ENCODE peak calls at places on chromosomes 4 and X, in five cellular contexts. One of them, this sample, is unnamed.

GRCh38 chr4:104901438-104901837 is 245.2 kb upstream of the TET2 start:
- DNase-seq in uterus: no peak
- DNase-seq in right lobe of liver: no peak
- DNase-seq in adrenal gland: no peak
- DNase-seq in transverse colon: no peak
- DNase-seq in this sample: no peak

GRCh38 chrX:116267511-116268040 is 97.0 kb downstream of the AGTR2 start:
- DNase-seq in right lobe of liver: no peak
- DNase-seq in uterus: no peak
- DNase-seq in transverse colon: no peak
- DNase-seq in adrenal gland: no peak
- DNase-seq in this sample: no peak

GRCh38 chrX:150456466-150456865 is 93.3 kb downstream of the MAMLD1 start:
- DNase-seq in transverse colon: no peak
- DNase-seq in right lobe of liver: no peak
- DNase-seq in uterus: no peak
- DNase-seq in adrenal gland: no peak
- DNase-seq in this sample: no peak

GRCh38 chr4:184815046-184815877 is 10.5 kb downstream of the ACSL1 start:
- DNase-seq in transverse colon: peak
- DNase-seq in adrenal gland: peak
- DNase-seq in right lobe of liver: peak
- DNase-seq in uterus: peak
- DNase-seq in this sample: no peak

GRCh38 chrX:34332336-34332735 is 200.2 kb upstream of the FAM47A start:
- DNase-seq in uterus: no peak
- DNase-seq in right lobe of liver: no peak
- DNase-seq in adrenal gland: no peak
- DNase-seq in transverse colon: no peak
- DNase-seq in this sample: no peak

GRCh38 chr4:18695733-18696527 is 674.4 kb upstream of the LCORL start:
- DNase-seq in transverse colon: no peak
- DNase-seq in adrenal gland: no peak
- DNase-seq in right lobe of liver: no peak
- DNase-seq in uterus: no peak
- DNase-seq in this sample: peak

GRCh38 chrX:100685284-100685996 is 41.4 kb downstream of the SRPX2 start:
- DNase-seq in transverse colon: peak
- DNase-seq in uterus: peak
- DNase-seq in adrenal gland: peak
- DNase-seq in right lobe of liver: no peak
- DNase-seq in this sample: peak

GRCh38 chr4:71635094-71635493 is 148.8 kb downstream of the GC start:
- DNase-seq in uterus: no peak
- DNase-seq in adrenal gland: no peak
- DNase-seq in transverse colon: no peak
- DNase-seq in right lobe of liver: no peak
- DNase-seq in this sample: no peak

GRCh38 chrX:106481341-106481740 is 130.4 kb upstream of the RADX start:
- DNase-seq in adrenal gland: peak
- DNase-seq in uterus: no peak
- DNase-seq in transverse colon: peak
- DNase-seq in right lobe of liver: no peak
- DNase-seq in this sample: peak

GRCh38 chr4:80026080-80026479 is 46.9 kb downstream of the ANTXR2 start:
- DNase-seq in adrenal gland: no peak
- DNase-seq in transverse colon: no peak
- DNase-seq in right lobe of liver: no peak
- DNase-seq in uterus: no peak
- DNase-seq in this sample: no peak

GRCh38 chr4:180449395-180449956 is 1793.7 kb upstream of the TENM3 start:
- DNase-seq in adrenal gland: peak
- DNase-seq in transverse colon: no peak
- DNase-seq in right lobe of liver: no peak
- DNase-seq in uterus: no peak
- DNase-seq in this sample: no peak

GRCh38 chr4:22667332-22667731 is 25.4 kb upstream of the GBA3 start:
- DNase-seq in right lobe of liver: no peak
- DNase-seq in adrenal gland: no peak
- DNase-seq in transverse colon: no peak
- DNase-seq in uterus: no peak
- DNase-seq in this sample: no peak

GRCh38 chr4:128924951-128925350 is 115.5 kb downstream of the JADE1 start:
- DNase-seq in transverse colon: no peak
- DNase-seq in adrenal gland: no peak
- DNase-seq in right lobe of liver: no peak
- DNase-seq in uterus: no peak
- DNase-seq in this sample: no peak

GRCh38 chr4:14169460-14169859 is 541.9 kb upstream of the BOD1L1 start:
- DNase-seq in uterus: no peak
- DNase-seq in right lobe of liver: no peak
- DNase-seq in adrenal gland: no peak
- DNase-seq in transverse colon: no peak
- DNase-seq in this sample: no peak

GRCh38 chr4:23036921-23037495 is 344.3 kb downstream of the GBA3 start:
- DNase-seq in transverse colon: no peak
- DNase-seq in right lobe of liver: no peak
- DNase-seq in adrenal gland: no peak
- DNase-seq in uterus: no peak
- DNase-seq in this sample: no peak

GRCh38 chr4:41880840-41881831 is 54.1 kb upstream of the TMEM33 start:
- DNase-seq in transverse colon: no peak
- DNase-seq in right lobe of liver: no peak
- DNase-seq in uterus: no peak
- DNase-seq in adrenal gland: no peak
- DNase-seq in this sample: peak

GRCh38 chrX:50905334-50905733 is 5.2 kb upstream of the BMP15 start:
- DNase-seq in right lobe of liver: no peak
- DNase-seq in transverse colon: peak
- DNase-seq in adrenal gland: no peak
- DNase-seq in uterus: no peak
- DNase-seq in this sample: no peak

GRCh38 chrX:68980906-68981616 is 152.2 kb downstream of the EFNB1 start:
- DNase-seq in adrenal gland: no peak
- DNase-seq in uterus: no peak
- DNase-seq in transverse colon: no peak
- DNase-seq in right lobe of liver: no peak
- DNase-seq in this sample: no peak

GRCh38 chr4:128782875-128783614 is 26.5 kb upstream of the JADE1 start:
- DNase-seq in transverse colon: no peak
- DNase-seq in right lobe of liver: no peak
- DNase-seq in uterus: no peak
- DNase-seq in adrenal gland: peak
- DNase-seq in this sample: no peak

GRCh38 chrX:69196666-69197065 is 31.4 kb upstream of the PJA1 start:
- DNase-seq in right lobe of liver: no peak
- DNase-seq in transverse colon: no peak
- DNase-seq in uterus: no peak
- DNase-seq in adrenal gland: no peak
- DNase-seq in this sample: no peak

GRCh38 chr4:171130126-171130801 is 682.9 kb upstream of the GALNTL6 start:
- DNase-seq in adrenal gland: no peak
- DNase-seq in uterus: no peak
- DNase-seq in transverse colon: no peak
- DNase-seq in right lobe of liver: no peak
- DNase-seq in this sample: no peak

GRCh38 chrX:2650037-2650436 is 41.1 kb upstream of the CD99 start:
- DNase-seq in adrenal gland: no peak
- DNase-seq in uterus: no peak
- DNase-seq in transverse colon: no peak
- DNase-seq in right lobe of liver: no peak
- DNase-seq in this sample: no peak

GRCh38 chr4:173752610-173753009 is 222.6 kb upstream of the HAND2 start:
- DNase-seq in adrenal gland: no peak
- DNase-seq in transverse colon: peak
- DNase-seq in uterus: no peak
- DNase-seq in right lobe of liver: no peak
- DNase-seq in this sample: no peak

GRCh38 chr4:185257086-185257485 is 47.7 kb downstream of the SNX25 start:
- DNase-seq in adrenal gland: no peak
- DNase-seq in transverse colon: no peak
- DNase-seq in right lobe of liver: no peak
- DNase-seq in uterus: no peak
- DNase-seq in this sample: no peak

GRCh38 chr4:8185280-8185679 is 13.8 kb upstream of the SH3TC1 start:
- DNase-seq in right lobe of liver: no peak
- DNase-seq in uterus: no peak
- DNase-seq in adrenal gland: no peak
- DNase-seq in transverse colon: no peak
- DNase-seq in this sample: no peak

GRCh38 chr4:4420421-4420820 is 33.5 kb downstream of the NSG1 start:
- DNase-seq in adrenal gland: no peak
- DNase-seq in transverse colon: no peak
- DNase-seq in uterus: no peak
- DNase-seq in right lobe of liver: no peak
- DNase-seq in this sample: no peak

DNA sequence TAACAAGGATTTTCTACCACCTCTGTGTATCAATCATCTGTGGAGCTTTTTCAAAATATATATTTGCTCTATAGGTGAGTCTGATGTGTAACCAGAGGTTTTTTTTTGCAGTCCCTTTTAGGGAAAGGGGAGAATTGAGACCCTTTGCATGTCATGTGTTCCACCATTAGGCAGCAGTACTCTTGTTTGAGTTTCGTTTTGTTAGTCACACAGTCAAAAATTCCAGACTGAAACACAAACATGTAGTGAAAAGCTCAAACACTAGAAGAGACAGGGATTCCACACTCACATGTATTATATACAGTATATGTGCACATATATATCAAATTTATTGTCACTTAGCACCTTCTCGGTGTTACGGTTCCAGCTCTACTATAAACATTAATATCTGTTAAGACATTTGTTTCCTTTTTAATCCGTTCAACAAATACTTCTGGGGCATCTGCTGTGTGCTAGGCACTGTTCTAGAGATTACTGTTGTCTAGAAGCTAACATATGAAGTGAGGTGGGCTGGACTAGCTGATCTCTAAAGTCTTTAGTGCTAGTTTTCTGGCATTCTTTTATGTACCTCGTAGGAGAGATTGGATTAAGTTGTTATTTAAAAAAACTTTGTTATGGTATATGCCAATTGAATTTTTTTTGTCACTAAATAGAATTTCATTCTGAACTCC is 5.5 kb downstream of the USP9X start:
- DNase-seq in adrenal gland: no peak
- DNase-seq in right lobe of liver: no peak
- DNase-seq in transverse colon: no peak
- DNase-seq in uterus: no peak
- DNase-seq in this sample: no peak
- H3K4me3 ChIP-seq in adrenal gland: peak
- H3K4me3 ChIP-seq in right lobe of liver: no peak
- H3K4me3 ChIP-seq in transverse colon: no peak
- H3K4me3 ChIP-seq in uterus: no peak
- H3K4me3 ChIP-seq in this sample: no peak

GRCh38 chr4:140049924-140050681 is 103.9 kb downstream of the MAML3 start:
- DNase-seq in transverse colon: no peak
- DNase-seq in adrenal gland: no peak
- DNase-seq in uterus: no peak
- DNase-seq in right lobe of liver: no peak
- DNase-seq in this sample: no peak
- TF ChIP-seq POLR2A in transverse colon: no peak
- TF ChIP-seq POLR2A in adrenal gland: no peak
- TF ChIP-seq POLR2A in uterus: no peak
- TF ChIP-seq POLR2A in right lobe of liver: no peak
- TF ChIP-seq POLR2A in this sample: no peak

GRCh38 chr4:176340871-176341685 is 21.3 kb downstream of the SPCS3 start:
- DNase-seq in transverse colon: no peak
- DNase-seq in uterus: no peak
- DNase-seq in right lobe of liver: no peak
- DNase-seq in adrenal gland: no peak
- DNase-seq in this sample: no peak
- H3K4me3 ChIP-seq in transverse colon: no peak
- H3K4me3 ChIP-seq in uterus: no peak
- H3K4me3 ChIP-seq in right lobe of liver: no peak
- H3K4me3 ChIP-seq in adrenal gland: no peak
- H3K4me3 ChIP-seq in this sample: no peak

DNA sequence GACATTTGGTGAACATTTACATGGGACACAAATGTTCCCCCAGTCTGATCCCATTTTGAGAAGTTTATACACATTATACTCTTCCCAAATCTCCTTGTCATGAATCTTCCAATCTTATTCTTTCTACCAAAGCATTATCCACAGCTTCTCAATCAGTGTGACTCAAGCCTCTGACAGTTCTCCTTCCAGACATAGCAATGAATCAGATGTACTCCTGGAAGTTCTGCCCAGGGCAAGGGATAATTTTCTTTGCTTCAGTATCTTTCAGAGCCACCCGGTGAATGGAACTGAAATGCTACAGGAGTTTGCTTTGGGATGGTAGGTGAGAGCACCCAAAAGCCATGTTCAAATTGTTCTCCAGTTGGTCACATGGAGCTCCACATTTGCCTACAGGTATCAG is 145.5 kb downstream of the ANXA5 start:
- DNase-seq in adrenal gland: no peak
- DNase-seq in right lobe of liver: no peak
- DNase-seq in transverse colon: no peak
- DNase-seq in uterus: no peak
- DNase-seq in this sample: no peak
- TF ChIP-seq POLR2A in adrenal gland: no peak
- TF ChIP-seq POLR2A in right lobe of liver: no peak
- TF ChIP-seq POLR2A in transverse colon: no peak
- TF ChIP-seq POLR2A in uterus: no peak
- TF ChIP-seq POLR2A in this sample: no peak